ENCODE peak calls at places on chromosomes 3 and 15, in four cellular contexts. V, M, Y and W are unnamed samples.

GRCh38 chr15:76033438-76033837 is 21.2 kb upstream of the NRG4 start:
- DNase-seq in V (no peak), M (no peak), Y (no peak), W (no peak)

GRCh38 chr3:38039101-38039898 is at the start of gene DLEC1:
- DNase-seq in V (peak; percentile 76), M (peak; percentile 80), Y (peak; percentile 62), W (peak; percentile 80)

GRCh38 chr3:134797080-134797801 is 2.2 kb downstream of the EPHB1 start:
- DNase-seq in V (no peak), M (no peak), Y (no peak), W (no peak)

GRCh38 chr15:70541511-70541910 is 221.8 kb downstream of the UACA start:
- DNase-seq in V (no peak), M (no peak), Y (no peak), W (no peak)

GRCh38 chr3:155890671-155891190 is 20.3 kb downstream of the GMPS start:
- DNase-seq in V (no peak), M (no peak), Y (peak; percentile 38), W (no peak)

GRCh38 chr3:124119056-124119721 is 127.3 kb upstream of the ROPN1 start:
- DNase-seq in V (no peak), M (no peak), Y (peak; percentile 91), W (no peak)

GRCh38 chr3:100708644-100708988 is 678 bp upstream of the TFG start:
- DNase-seq in V (no peak), M (no peak), Y (no peak), W (no peak)

GRCh38 chr15:39125904-39126303 is 455.0 kb upstream of the THBS1 start:
- DNase-seq in V (peak; percentile 1), M (no peak), Y (peak; percentile 58), W (no peak)

GRCh38 chr15:101641134-101641764 is 10.9 kb downstream of the TM2D3 start:
- DNase-seq in V (peak; percentile 67), M (peak; percentile 69), Y (peak; percentile 49), W (peak; percentile 72)

GRCh38 chr3:15271785-15272381 is 60.5 kb downstream of the SH3BP5 start:
- DNase-seq in V (peak; percentile 84), M (peak; percentile 81), Y (no peak), W (peak; percentile 79)